ENCODE peak calls at places on chromosomes 6 and 20, in four cellular contexts. G is IMR-90, P is endothelial cell of umbilical vein, F is K562. A is an unnamed sample.
A peak's percentile ranks its signal among the peaks of the same experiment; 100 is the strongest.

GRCh38 chr20:34676642-34677373 is at the start of gene PIGU:
- DNase-seq in F (peak; percentile 96), P (peak; percentile 97), G (peak; percentile 92), A (peak; percentile 41)

GRCh38 chr20:43739148-43739749 is 12.4 kb upstream of the GTSF1L start:
- DNase-seq in F (no peak), P (no peak), G (no peak), A (no peak)

GRCh38 chr6:87588756-87589407 is 905 bp downstream of the RARS2 start:
- DNase-seq in G (no peak), P (no peak), F (no peak), A (no peak)

GRCh38 chr6:2127484-2127911 is 117.9 kb downstream of the GMDS start:
- DNase-seq in G (no peak), F (no peak), P (peak; percentile 99), A (no peak)

GRCh38 chr20:41386502-41387427 is 20.1 kb upstream of the EMILIN3 start:
- DNase-seq in P (no peak), F (no peak), G (peak; percentile 26), A (no peak)

GRCh38 chr20:13995841-13996240 is 525 bp downstream of the MACROD2 start:
- DNase-seq in P (peak; percentile 12), G (no peak), F (no peak), A (no peak)

GRCh38 chr6:82569022-82569421 is 205.4 kb downstream of the TPBG start:
- DNase-seq in G (no peak), F (no peak), P (no peak), A (no peak)

GRCh38 chr6:68559052-68559451 is 76.0 kb upstream of the ADGRB3 start:
- DNase-seq in G (no peak), F (no peak), P (no peak), A (no peak)

GRCh38 chr6:83055366-83055964 is 10.2 kb downstream of the UBE3D start:
- DNase-seq in G (peak; percentile 47), P (peak; percentile 45), F (peak; percentile 58), A (no peak)

GRCh38 chr6:138182939-138183791 is 21.4 kb downstream of the ARFGEF3 start:
- DNase-seq in P (no peak), G (no peak), F (no peak), A (no peak)

GRCh38 chr6:142810952-142811514 is 133.9 kb downstream of the HIVEP2 start:
- DNase-seq in P (no peak), F (no peak), G (peak; percentile 88), A (no peak)

GRCh38 chr6:143159001-143159400 is 98.3 kb downstream of the AIG1 start:
- DNase-seq in P (no peak), F (no peak), G (no peak), A (no peak)

GRCh38 chr6:39029156-39030011 is 19.2 kb upstream of the GLP1R start:
- DNase-seq in F (peak; percentile 83), P (peak; percentile 11), G (no peak), A (no peak)

GRCh38 chr6:83442752-83443151 is 11.9 kb upstream of the ME1 start:
- DNase-seq in P (no peak), F (no peak), G (peak; percentile 34), A (no peak)

GRCh38 chr6:21870071-21870729 is 276.6 kb downstream of the SOX4 start:
- DNase-seq in G (no peak), P (no peak), F (no peak), A (peak; percentile 66)

GRCh38 chr6:157757430-157758403 is 65.3 kb upstream of the SNX9 start:
- DNase-seq in P (no peak), G (no peak), F (no peak), A (no peak)

GRCh38 chr20:45052698-45053440 is 48.1 kb downstream of the KCNS1 start:
- DNase-seq in G (peak; percentile 81), F (no peak), P (no peak), A (no peak)

GRCh38 chr20:49478266-49478665 is 4.2 kb downstream of the KCNB1 start:
- DNase-seq in G (no peak), F (no peak), P (no peak), A (no peak)

GRCh38 chr20:4999788-5000187 is 1.5 kb downstream of the SLC23A2 start:
- DNase-seq in F (no peak), G (no peak), P (no peak), A (no peak)
- H3K9me1 ChIP-seq in F (no peaks in the 10 kb centered on the region), G (peaks cover 21% of the 10 kb centered on the region), P (no peaks in the 10 kb centered on the region), A (no peaks in the 10 kb centered on the region)

GRCh38 chr6:134888316-134888715 is 61.6 kb downstream of the ALDH8A1 start:
- DNase-seq in F (no peak), P (no peak), G (no peak), A (no peak)
- H3K9me1 ChIP-seq in F (no peaks in the 10 kb centered on the region), P (no peaks in the 10 kb centered on the region), G (no peaks in the 10 kb centered on the region), A (no peaks in the 10 kb centered on the region)

GRCh38 chr6:66291905-66292304 is 584.9 kb upstream of the EYS start:
- DNase-seq in G (no peak), F (no peak), P (no peak), A (no peak)
- H3K9me1 ChIP-seq in G (no peaks in the 10 kb centered on the region), F (no peaks in the 10 kb centered on the region), P (no peaks in the 10 kb centered on the region), A (no peaks in the 10 kb centered on the region)

DNA sequence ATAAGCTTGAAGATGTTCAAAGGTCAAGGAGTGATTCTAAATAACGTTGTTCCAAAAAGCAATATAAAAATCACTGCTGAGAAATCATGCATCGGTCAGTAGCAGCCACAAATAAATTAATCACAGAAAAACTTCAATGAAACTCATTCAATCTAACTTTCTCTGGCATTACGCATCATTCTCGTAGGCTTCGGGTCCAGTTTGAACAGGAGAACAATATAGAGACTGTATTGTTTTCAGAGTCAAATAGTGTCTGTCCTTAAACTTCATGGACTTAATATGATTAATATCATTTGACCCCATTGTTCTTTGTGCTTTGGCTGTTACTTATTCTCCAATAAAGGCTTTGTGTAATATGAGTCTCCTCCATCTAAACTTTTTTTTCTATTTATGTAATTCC is 200.4 kb downstream of the C6orf118 start:
- DNase-seq in F (no peak), G (no peak), P (no peak), A (no peak)
- H3K9me1 ChIP-seq in F (no peaks in the 10 kb centered on the region), G (no peaks in the 10 kb centered on the region), P (no peaks in the 10 kb centered on the region), A (no peaks in the 10 kb centered on the region)

A was measured in keratinocyte.